ENCODE peak calls at places on chromosomes 6 and 20, in six cellular contexts. F, X, Y, O, D and H are unnamed samples.

GRCh38 chr6:79373880-79374279 is 139.4 kb upstream of the HMGN3 start:
- DNase-seq in X (no peak), Y (no peak), D (no peak), O (no peak), F (peak; percentile 28), H (no peak)

GRCh38 chr6:90284236-90284744 is 12.4 kb downstream of the BACH2 start:
- DNase-seq in O (peak; percentile 75), Y (peak; percentile 91), F (peak; percentile 90), D (peak; percentile 47), X (peak; percentile 94), H (peak; percentile 90)

GRCh38 chr20:63009988-63010769 is 3.4 kb upstream of the BHLHE23 start:
- DNase-seq in O (no peak), X (no peak), F (peak; percentile 44), D (peak; percentile 73), Y (peak; percentile 1), H (peak; percentile 12)

GRCh38 chr20:19658137-19658536 is 99.9 kb upstream of the RIN2 start:
- DNase-seq in Y (no peak), X (no peak), O (no peak), F (no peak), D (no peak), H (no peak)

GRCh38 chr6:95804847-95805541 is 210.8 kb upstream of the FUT9 start:
- DNase-seq in Y (no peak), X (no peak), O (no peak), F (peak; percentile 21), D (no peak), H (no peak)

GRCh38 chr6:21046276-21046675 is 512.0 kb downstream of the CDKAL1 start:
- DNase-seq in O (no peak), D (no peak), X (peak; percentile 8), Y (no peak), F (no peak), H (no peak)

GRCh38 chr6:155315516-155315871 is 1.2 kb upstream of the TFB1M start:
- DNase-seq in Y (no peak), F (peak; percentile 5), X (no peak), O (no peak), D (no peak), H (peak; percentile 41)

GRCh38 chr20:417801-418342 is 9.8 kb downstream of the RBCK1 start:
- DNase-seq in X (no peak), D (no peak), F (no peak), Y (no peak), O (no peak), H (no peak)

GRCh38 chr6:24945046-24945445 is 9.3 kb upstream of the RIPOR2 start:
- DNase-seq in X (no peak), D (no peak), O (no peak), F (peak; percentile 4), Y (no peak), H (no peak)

GRCh38 chr20:1377984-1378742 is 14.7 kb downstream of the FKBP1A start:
- DNase-seq in O (no peak), F (no peak), X (peak; percentile 48), D (no peak), Y (peak; percentile 41), H (peak; percentile 72)